ENCODE peak calls at places on chromosome 20, in nine cellular contexts. X is GM03348, J is mesothelial cell of epicardium, Y is tibial artery, K is stromal cell of bone marrow, A is MV-4-11, U is adrenal gland, Q is HT-29, O is progenitor cell of endocrine pancreas. R is an unnamed sample.

GRCh38 chr20:62549029-62549428 is 73.2 kb upstream of the GATA5 start:
- DNase-seq in X (no peak), J (no peak), Y (no peak), K (no peak), A (no peak), U (no peak), Q (no peak), O (no peak), R (no peak)

GRCh38 chr20:43925215-43925614 is 10.6 kb downstream of the TOX2 start:
- DNase-seq in X (no peak), J (no peak), Y (no peak), K (no peak), A (no peak), U (no peak), Q (no peak), O (no peak), R (peak; percentile 55)

GRCh38 chr20:3330046-3330741 is 77.3 kb downstream of the DNAAF9 start:
- DNase-seq in X (peak; percentile 76), J (no peak), Y (no peak), K (no peak), A (peak; percentile 36), U (no peak), Q (no peak), O (no peak), R (no peak)

GRCh38 chr20:32518593-32519366 is 66.4 kb downstream of the NOL4L start:
- DNase-seq in X (no peak), J (no peak), Y (no peak), K (no peak), A (no peak), U (no peak), Q (no peak), O (no peak), R (no peak)

GRCh38 chr20:32823078-32823477 is 3.3 kb downstream of the MAPRE1 start:
- DNase-seq in X (peak; percentile 71), J (no peak), Y (no peak), K (peak; percentile 64), A (peak; percentile 73), U (peak; percentile 29), Q (no peak), O (no peak), R (no peak)

GRCh38 chr20:44181611-44182010 is 5.4 kb downstream of the JPH2 start:
- DNase-seq in X (no peak), J (no peak), Y (no peak), K (no peak), A (no peak), U (no peak), Q (no peak), O (no peak), R (no peak)

GRCh38 chr20:37920679-37921322 is 17.9 kb downstream of the VSTM2L start:
- DNase-seq in X (no peak), J (no peak), Y (no peak), K (no peak), A (no peak), U (no peak), Q (no peak), O (no peak), R (no peak)

GRCh38 chr20:15832512-15832911 is 740.7 kb downstream of the KIF16B start:
- DNase-seq in X (no peak), J (no peak), Y (no peak), K (no peak), A (no peak), U (no peak), Q (no peak), O (no peak), R (no peak)

GRCh38 chr20:24469116-24470030 is at the start of gene SYNDIG1:
- DNase-seq in X (peak; percentile 35), J (no peak), Y (peak; percentile 76), K (no peak), A (no peak), U (no peak), Q (no peak), O (peak; percentile 30), R (no peak)

GRCh38 chr20:44720617-44720993 is 5.4 kb downstream of the CCN5 start:
- DNase-seq in X (peak; percentile 78), J (no peak), Y (peak; percentile 92), K (peak; percentile 63), A (no peak), U (peak; percentile 85), Q (no peak), O (no peak), R (no peak)

GRCh38 chr20:19823216-19823615 is 65.2 kb downstream of the RIN2 start:
- DNase-seq in X (no peak), J (no peak), Y (no peak), K (no peak), A (no peak), U (no peak), Q (no peak), O (no peak), R (no peak)

GRCh38 chr20:23349338-23350006 is 1.1 kb upstream of the NXT1 start:
- DNase-seq in X (no peak), J (no peak), Y (no peak), K (no peak), A (peak; percentile 66), U (no peak), Q (no peak), O (no peak), R (no peak)

GRCh38 chr20:24917797-24918578 is 31.1 kb upstream of the CST7 start:
- DNase-seq in X (peak; percentile 92), J (peak; percentile 60), Y (peak; percentile 78), K (peak; percentile 35), A (peak; percentile 48), U (peak; percentile 23), Q (peak; percentile 81), O (peak; percentile 67), R (peak; percentile 12)

GRCh38 chr20:1786496-1786895 is 108.7 kb upstream of the SIRPA start:
- DNase-seq in X (no peak), J (no peak), Y (no peak), K (no peak), A (peak; percentile 77), U (no peak), Q (no peak), O (no peak), R (no peak)

GRCh38 chr20:11204926-11205768 is 531.3 kb upstream of the JAG1 start:
- DNase-seq in X (peak; percentile 45), J (no peak), Y (peak; percentile 73), K (peak; percentile 45), A (peak; percentile 73), U (peak; percentile 22), Q (peak; percentile 87), O (no peak), R (peak; percentile 25)

GRCh38 chr20:63216041-63216848 is at the start of gene YTHDF1:
- DNase-seq in X (peak; percentile 100), J (peak; percentile 95), Y (peak; percentile 98), K (peak; percentile 88), A (peak; percentile 91), U (peak; percentile 97), Q (peak; percentile 99), O (peak; percentile 95), R (peak; percentile 83)

GRCh38 chr20:24691901-24692351 is 222.5 kb downstream of the SYNDIG1 start:
- DNase-seq in X (no peak), J (no peak), Y (peak; percentile 65), K (no peak), A (no peak), U (no peak), Q (no peak), O (no peak), R (no peak)

GRCh38 chr20:49356676-49357075 is 78.8 kb upstream of the ZNFX1 start:
- DNase-seq in X (no peak), J (no peak), Y (no peak), K (no peak), A (no peak), U (no peak), Q (no peak), O (no peak), R (no peak)

GRCh38 chr20:45345104-45345936 is 2.9 kb downstream of the SDC4 start:
- DNase-seq in X (peak; percentile 44), J (no peak), Y (peak; percentile 65), K (no peak), A (no peak), U (no peak), Q (peak; percentile 92), O (no peak), R (no peak)

GRCh38 chr20:32333988-32334885 is 23.9 kb upstream of the ASXL1 start:
- DNase-seq in X (no peak), J (no peak), Y (no peak), K (no peak), A (peak; percentile 27), U (peak; percentile 22), Q (no peak), O (no peak), R (peak; percentile 73)

GRCh38 chr20:37714973-37715657 is 21.3 kb downstream of the CTNNBL1 start:
- DNase-seq in X (no peak), J (no peak), Y (no peak), K (no peak), A (peak; percentile 83), U (no peak), Q (no peak), O (no peak), R (no peak)

GRCh38 chr20:23205656-23206055 is 119.5 kb upstream of the CD93 start:
- DNase-seq in X (peak; percentile 54), J (no peak), Y (peak; percentile 87), K (no peak), A (no peak), U (peak; percentile 45), Q (no peak), O (no peak), R (no peak)

GRCh38 chr20:38246357-38247165 is 14.0 kb downstream of the KIAA1755 start:
- DNase-seq in X (no peak), J (no peak), Y (no peak), K (no peak), A (peak; percentile 4), U (no peak), Q (no peak), O (no peak), R (no peak)

GRCh38 chr20:15965165-15965564 is 608.1 kb downstream of the KIF16B start:
- DNase-seq in X (no peak), J (no peak), Y (no peak), K (no peak), A (no peak), U (no peak), Q (no peak), O (no peak), R (no peak)

GRCh38 chr20:33657704-33658095 is 4.4 kb upstream of the C20orf144 start:
- DNase-seq in X (no peak), J (no peak), Y (peak; percentile 63), K (no peak), A (no peak), U (no peak), Q (no peak), O (no peak), R (no peak)

GRCh38 chr20:61170521-61170920 is 81.5 kb upstream of the CDH4 start:
- DNase-seq in X (no peak), J (no peak), Y (no peak), K (no peak), A (no peak), U (no peak), Q (no peak), O (no peak), R (no peak)

GRCh38 chr20:38725959-38726848 is 1.9 kb downstream of the SLC32A1 start:
- DNase-seq in X (no peak), J (peak; percentile 50), Y (no peak), K (no peak), A (no peak), U (no peak), Q (no peak), O (peak; percentile 65), R (no peak)

GRCh38 chr20:51529027-51529749 is 13.3 kb downstream of the NFATC2 start:
- DNase-seq in X (peak; percentile 55), J (no peak), Y (no peak), K (peak; percentile 54), A (no peak), U (no peak), Q (no peak), O (no peak), R (no peak)